ENCODE peak calls at places on chromosomes 3 and 15, in nine cellular contexts. J is spleen, G is RWPE2, T is lower lobe of right lung, B is astrocyte of the spinal cord, I is esophagus squamous epithelium, H is heart right ventricle, O is AG04449, L is left lung. P is an unnamed sample.
A peak's percentile ranks its signal among the peaks of the same experiment; 100 is the strongest.

GRCh38 chr3:69081583-69082262 is 1.6 kb upstream of the UBA3 start:
- DNase-seq in J (no peak), G (no peak), T (no peak), B (no peak), I (no peak), H (no peak), O (no peak), L (no peak), P (no peak)

GRCh38 chr3:59426851-59427565 is 377.2 kb upstream of the CFAP20DC start:
- DNase-seq in J (no peak), G (no peak), T (no peak), B (peak; percentile 81), I (no peak), H (no peak), O (peak; percentile 70), L (no peak), P (peak; percentile 41)

GRCh38 chr3:177396707-177397106 is 199.4 kb upstream of the TBL1XR1 start:
- DNase-seq in J (no peak), G (no peak), T (no peak), B (no peak), I (no peak), H (no peak), O (no peak), L (no peak), P (no peak)

GRCh38 chr15:77546050-77546501 is 86.6 kb downstream of the LINGO1 start:
- DNase-seq in J (peak; percentile 55), G (peak; percentile 45), T (no peak), B (peak; percentile 59), I (no peak), H (no peak), O (peak; percentile 65), L (no peak), P (peak; percentile 71)

GRCh38 chr15:101188517-101189340 is 63.1 kb downstream of the CHSY1 start:
- DNase-seq in J (no peak), G (no peak), T (no peak), B (peak; percentile 74), I (no peak), H (no peak), O (peak; percentile 76), L (no peak), P (no peak)

GRCh38 chr15:45522931-45523331 is 376 bp upstream of the SLC30A4 start:
- DNase-seq in J (no peak), G (peak; percentile 74), T (no peak), B (peak; percentile 41), I (no peak), H (no peak), O (no peak), L (no peak), P (no peak)

GRCh38 chr3:158057666-158058065 is 48.6 kb downstream of the SHOX2 start:
- DNase-seq in J (no peak), G (no peak), T (no peak), B (no peak), I (no peak), H (no peak), O (no peak), L (no peak), P (no peak)

GRCh38 chr15:89057506-89058133 is 30.6 kb upstream of the ABHD2 start:
- DNase-seq in J (peak; percentile 94), G (peak; percentile 70), T (peak; percentile 88), B (peak; percentile 72), I (peak; percentile 6), H (peak; percentile 86), O (no peak), L (peak; percentile 95), P (no peak)

GRCh38 chr3:129313983-129314756 is 35.5 kb downstream of the HMCES start:
- DNase-seq in J (no peak), G (no peak), T (no peak), B (peak; percentile 25), I (no peak), H (no peak), O (no peak), L (no peak), P (no peak)

GRCh38 chr15:87032291-87032690 is 952.6 kb downstream of the AGBL1 start:
- DNase-seq in J (no peak), G (peak; percentile 79), T (no peak), B (no peak), I (no peak), H (no peak), O (no peak), L (no peak), P (no peak)

GRCh38 chr15:68384451-68385239 is 47.3 kb downstream of the ITGA11 start:
- DNase-seq in J (no peak), G (peak; percentile 49), T (peak; percentile 25), B (peak; percentile 91), I (no peak), H (no peak), O (peak; percentile 76), L (no peak), P (peak; percentile 77)

GRCh38 chr3:152403632-152404066 is 134.9 kb downstream of the MBNL1 start:
- DNase-seq in J (no peak), G (no peak), T (peak; percentile 63), B (no peak), I (no peak), H (peak; percentile 61), O (no peak), L (no peak), P (no peak)

GRCh38 chr3:189897406-189897805 is 223.3 kb downstream of the P3H2 start:
- DNase-seq in J (no peak), G (no peak), T (no peak), B (no peak), I (no peak), H (no peak), O (no peak), L (no peak), P (no peak)

GRCh38 chr15:76335129-76335850 is 1.3 kb upstream of the ISL2 start:
- DNase-seq in J (peak; percentile 82), G (no peak), T (no peak), B (no peak), I (no peak), H (no peak), O (no peak), L (peak; percentile 79), P (no peak)

GRCh38 chr3:178537123-178537754 is 1.0 kb downstream of the KCNMB2 start:
- DNase-seq in J (no peak), G (no peak), T (no peak), B (no peak), I (no peak), H (no peak), O (no peak), L (no peak), P (no peak)
- H3K4me3 ChIP-seq in J (peak overlapping the region; percentile 1), G (no peak overlapping the region), T (peak overlapping the region; percentile 44), B (no peak overlapping the region), I (no peak overlapping the region), H (peak overlapping the region; percentile 63), O (no peak overlapping the region), L (no peak overlapping the region), P (peak overlapping the region; percentile 45)

GRCh38 chr3:195116393-195117185 is 154.4 kb downstream of the XXYLT1 start:
- DNase-seq in J (no peak), G (no peak), T (no peak), B (no peak), I (no peak), H (no peak), O (no peak), L (no peak), P (no peak)

GRCh38 chr3:195118671-195119070 is 152.3 kb downstream of the XXYLT1 start:
- DNase-seq in J (no peak), G (no peak), T (no peak), B (no peak), I (no peak), H (no peak), O (no peak), L (no peak), P (no peak)

GRCh38 chr3:195119461-195120198 is 151.3 kb downstream of the XXYLT1 start:
- DNase-seq in J (no peak), G (no peak), T (no peak), B (peak; percentile 91), I (no peak), H (no peak), O (peak; percentile 53), L (no peak), P (peak; percentile 82)

GRCh38 chr3:195120199-195120556 is 150.8 kb downstream of the XXYLT1 start:
- DNase-seq in J (no peak), G (no peak), T (no peak), B (no peak), I (no peak), H (no peak), O (no peak), L (no peak), P (no peak)

GRCh38 chr3:195117978-195118581 is 152.9 kb downstream of the XXYLT1 start:
- DNase-seq in J (no peak), G (no peak), T (no peak), B (no peak), I (no peak), H (no peak), O (no peak), L (no peak), P (no peak)
- TF ChIP-seq CTCF in J (peak; percentile 13), G (no peak), T (peak; percentile 23), B (peak; percentile 21), I (no peak), H (peak; percentile 16), O (no peak), L (no peak), P (peak; percentile 41)

GRCh38 chr3:147391726-147392082 is 14.6 kb downstream of the ZIC4 start:
- DNase-seq in J (no peak), G (no peak), T (no peak), B (peak; percentile 95), I (no peak), H (no peak), O (no peak), L (no peak), P (peak; percentile 86)

GRCh38 chr3:147392083-147392916 is 14.0 kb downstream of the ZIC4 start:
- DNase-seq in J (peak; percentile 57), G (no peak), T (no peak), B (peak; percentile 89), I (no peak), H (no peak), O (no peak), L (peak; percentile 65), P (no peak)

GRCh38 chr3:147394168-147394941 is 12.0 kb downstream of the ZIC4 start:
- DNase-seq in J (no peak), G (no peak), T (no peak), B (peak; percentile 57), I (no peak), H (no peak), O (no peak), L (no peak), P (no peak)

GRCh38 chr3:147390589-147391569 is 15.5 kb downstream of the ZIC4 start:
- DNase-seq in J (peak; percentile 70), G (no peak), T (no peak), B (no peak), I (no peak), H (no peak), O (no peak), L (peak; percentile 66), P (no peak)

GRCh38 chr3:147393261-147393964 is 12.9 kb downstream of the ZIC4 start:
- DNase-seq in J (peak; percentile 74), G (no peak), T (no peak), B (peak; percentile 89), I (no peak), H (no peak), O (no peak), L (peak; percentile 63), P (no peak)
- H3K4me3 ChIP-seq in J (peak overlapping the region; percentile 25), G (no peak overlapping the region), T (peak overlapping the region; percentile 36), B (peak overlapping the region; percentile 66), I (no peak overlapping the region), H (peak overlapping the region; percentile 58), O (peak overlapping the region; percentile 62), L (no peak overlapping the region), P (peak overlapping the region; percentile 82)

DNA sequence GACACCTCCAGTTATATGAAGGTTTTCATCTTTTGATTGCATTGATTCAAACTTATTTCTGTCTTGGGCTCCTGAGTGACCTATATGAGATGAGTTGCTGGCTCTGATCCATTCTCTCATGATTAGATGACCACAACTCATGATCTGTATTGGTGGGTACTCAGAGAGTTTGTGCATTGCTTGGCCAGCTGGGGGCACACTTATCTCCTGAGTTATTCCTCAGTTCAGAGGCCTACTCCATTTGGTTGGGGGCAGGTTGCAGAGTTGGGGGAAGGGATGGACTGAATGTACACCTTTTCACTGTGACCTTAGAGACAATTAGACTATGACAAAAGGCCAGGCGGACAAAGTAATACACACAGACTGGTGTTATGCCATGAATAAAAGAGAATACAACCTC is 166.2 kb upstream of the SEMA6D start:
- DNase-seq in J (no peak), G (no peak), T (no peak), B (no peak), I (no peak), H (no peak), O (no peak), L (no peak), P (no peak)
- TF ChIP-seq CTCF in J (no peak), G (peak; percentile 3), T (no peak), B (no peak), I (no peak), H (no peak), O (no peak), L (no peak), P (peak; percentile 13)

P was measured in astrocyte of the cerebellum.